ENCODE peak calls at places on chromosomes 13 and 19, in six cellular contexts. P, O, D, H, E and M are unnamed samples.

GRCh38 chr13:73684286-73684685 is 449.9 kb downstream of the KLF12 start:
- DNase-seq in P (no peak), O (no peak), D (peak), H (no peak), E (no peak), M (no peak)

GRCh38 chr13:87123987-87124784 is 547.0 kb upstream of the SLITRK5 start:
- DNase-seq in P (no peak), O (no peak), D (peak), H (no peak), E (no peak), M (peak)

GRCh38 chr13:34257980-34258379 is 440.0 kb downstream of the RFC3 start:
- DNase-seq in P (no peak), O (no peak), D (no peak), H (no peak), E (no peak), M (peak)

GRCh38 chr19:13633109-13633508 is 126.8 kb upstream of the CACNA1A start:
- DNase-seq in P (no peak), O (no peak), D (peak), H (no peak), E (no peak), M (no peak)

GRCh38 chr19:41920878-41921277 is 7.4 kb downstream of the ERFL start:
- DNase-seq in P (no peak), O (no peak), D (no peak), H (no peak), E (no peak), M (no peak)

GRCh38 chr19:10551698-10552301 is 8.1 kb downstream of the ATG4D start:
- DNase-seq in P (no peak), O (no peak), D (no peak), H (no peak), E (no peak), M (peak)

GRCh38 chr13:76692326-76692725 is 193.9 kb downstream of the KCTD12 start:
- DNase-seq in P (no peak), O (no peak), D (no peak), H (no peak), E (no peak), M (no peak)

GRCh38 chr19:37803250-37803854 is 24.0 kb upstream of the ZNF573 start:
- DNase-seq in P (no peak), O (no peak), D (no peak), H (no peak), E (no peak), M (no peak)

GRCh38 chr19:12838182-12838890 is at the start of gene MAST1:
- DNase-seq in P (peak), O (peak), D (peak), H (no peak), E (no peak), M (peak)

GRCh38 chr19:10544753-10545251 is 1.1 kb downstream of the ATG4D start:
- DNase-seq in P (no peak), O (no peak), D (no peak), H (no peak), E (no peak), M (peak)

GRCh38 chr13:97127842-97128241 is 94.3 kb upstream of the MBNL2 start:
- DNase-seq in P (no peak), O (no peak), D (no peak), H (no peak), E (no peak), M (no peak)

GRCh38 chr13:52832268-52832667 is 16.2 kb downstream of the PCDH8 start:
- DNase-seq in P (no peak), O (no peak), D (peak), H (no peak), E (no peak), M (no peak)

GRCh38 chr13:102721800-102722231 is 27.0 kb upstream of the METTL21C start:
- DNase-seq in P (no peak), O (no peak), D (no peak), H (no peak), E (no peak), M (no peak)

GRCh38 chr19:47418595-47419036 is 711 bp downstream of the MEIS3 start:
- DNase-seq in P (no peak), O (no peak), D (no peak), H (no peak), E (no peak), M (no peak)

GRCh38 chr13:49625392-49626137 is 2.7 kb upstream of the ARL11 start:
- DNase-seq in P (no peak), O (no peak), D (no peak), H (peak), E (no peak), M (no peak)

GRCh38 chr13:113209336-113209879 is at the start of gene CUL4A:
- DNase-seq in P (peak), O (peak), D (peak), H (peak), E (peak), M (peak)

GRCh38 chr19:49700563-49700962 is 9.6 kb downstream of the CPT1C start:
- DNase-seq in P (no peak), O (no peak), D (no peak), H (no peak), E (no peak), M (no peak)

GRCh38 chr13:52010890-52011689 is at the start of gene ATP7B:
- DNase-seq in P (peak), O (peak), D (no peak), H (no peak), E (no peak), M (peak)

GRCh38 chr13:100106705-100107104 is 17.8 kb downstream of the PCCA start:
- DNase-seq in P (no peak), O (no peak), D (no peak), H (no peak), E (no peak), M (no peak)

GRCh38 chr19:13118424-13119193 is 545 bp downstream of the NACC1 start:
- DNase-seq in P (no peak), O (peak), D (peak), H (no peak), E (peak), M (peak)

GRCh38 chr13:44404261-44405139 is 30.9 kb downstream of the SERP2 start:
- DNase-seq in P (no peak), O (no peak), D (no peak), H (no peak), E (no peak), M (no peak)

GRCh38 chr19:46766569-46767317 is 20.5 kb upstream of the STRN4 start:
- DNase-seq in P (no peak), O (peak), D (no peak), H (no peak), E (no peak), M (peak)

GRCh38 chr19:35644206-35644986 is 2.9 kb downstream of the ETV2 start:
- DNase-seq in P (peak), O (peak), D (peak), H (peak), E (peak), M (peak)

GRCh38 chr19:44847144-44848035 is 1.3 kb downstream of the NECTIN2 start:
- DNase-seq in P (peak), O (no peak), D (peak), H (peak), E (peak), M (no peak)